ENCODE peak calls at places on chromosomes 3 and 15, in eight cellular contexts. One of them, this sample, is unnamed.

GRCh38 chr3:178289544-178290160 is 246.6 kb upstream of the KCNMB2 start:
- DNase-seq in AG09309: no peak
- DNase-seq in psoas muscle: no peak
- DNase-seq in tibial artery: no peak
- DNase-seq in bronchial epithelial cell: no peak
- DNase-seq in cardiac muscle cell: peak
- DNase-seq in coronary artery: no peak
- DNase-seq in lung: no peak
- DNase-seq in this sample: no peak

GRCh38 chr3:52498134-52499054 is 3.3 kb downstream of the STAB1 start:
- DNase-seq in AG09309: peak
- DNase-seq in psoas muscle: peak
- DNase-seq in tibial artery: peak
- DNase-seq in bronchial epithelial cell: no peak
- DNase-seq in cardiac muscle cell: peak
- DNase-seq in coronary artery: no peak
- DNase-seq in lung: peak
- DNase-seq in this sample: no peak

GRCh38 chr15:45670511-45670910 is 35.7 kb downstream of the SQOR start:
- DNase-seq in AG09309: no peak
- DNase-seq in psoas muscle: no peak
- DNase-seq in tibial artery: no peak
- DNase-seq in bronchial epithelial cell: no peak
- DNase-seq in cardiac muscle cell: peak
- DNase-seq in coronary artery: no peak
- DNase-seq in lung: no peak
- DNase-seq in this sample: no peak

GRCh38 chr15:58361291-58361759 is 70.5 kb upstream of the LIPC start:
- DNase-seq in AG09309: peak
- DNase-seq in psoas muscle: no peak
- DNase-seq in tibial artery: no peak
- DNase-seq in bronchial epithelial cell: no peak
- DNase-seq in cardiac muscle cell: peak
- DNase-seq in coronary artery: no peak
- DNase-seq in lung: no peak
- DNase-seq in this sample: no peak

GRCh38 chr15:63157891-63158431 is 684 bp upstream of the RPS27L start:
- DNase-seq in AG09309: peak
- DNase-seq in psoas muscle: peak
- DNase-seq in tibial artery: peak
- DNase-seq in bronchial epithelial cell: peak
- DNase-seq in cardiac muscle cell: peak
- DNase-seq in coronary artery: no peak
- DNase-seq in lung: peak
- DNase-seq in this sample: no peak

GRCh38 chr3:187986514-187986934 is 167.4 kb upstream of the LPP start:
- DNase-seq in AG09309: peak
- DNase-seq in psoas muscle: no peak
- DNase-seq in tibial artery: no peak
- DNase-seq in bronchial epithelial cell: peak
- DNase-seq in cardiac muscle cell: peak
- DNase-seq in coronary artery: no peak
- DNase-seq in lung: no peak
- DNase-seq in this sample: peak

GRCh38 chr15:77402740-77403379 is 17.0 kb downstream of the PEAK1 start:
- DNase-seq in AG09309: peak
- DNase-seq in psoas muscle: no peak
- DNase-seq in tibial artery: no peak
- DNase-seq in bronchial epithelial cell: no peak
- DNase-seq in cardiac muscle cell: peak
- DNase-seq in coronary artery: no peak
- DNase-seq in lung: no peak
- DNase-seq in this sample: no peak

GRCh38 chr3:154228561-154229216 is 95.6 kb downstream of the DHX36 start:
- DNase-seq in AG09309: no peak
- DNase-seq in psoas muscle: no peak
- DNase-seq in tibial artery: no peak
- DNase-seq in bronchial epithelial cell: no peak
- DNase-seq in cardiac muscle cell: peak
- DNase-seq in coronary artery: no peak
- DNase-seq in lung: no peak
- DNase-seq in this sample: no peak

GRCh38 chr15:79027532-79028410 is 62.8 kb downstream of the RASGRF1 start:
- DNase-seq in AG09309: no peak
- DNase-seq in psoas muscle: no peak
- DNase-seq in tibial artery: no peak
- DNase-seq in bronchial epithelial cell: no peak
- DNase-seq in cardiac muscle cell: no peak
- DNase-seq in coronary artery: no peak
- DNase-seq in lung: no peak
- DNase-seq in this sample: no peak

GRCh38 chr3:51539291-51539891 is 872 bp downstream of the RAD54L2 start:
- DNase-seq in AG09309: no peak
- DNase-seq in psoas muscle: no peak
- DNase-seq in tibial artery: no peak
- DNase-seq in bronchial epithelial cell: peak
- DNase-seq in cardiac muscle cell: peak
- DNase-seq in coronary artery: no peak
- DNase-seq in lung: no peak
- DNase-seq in this sample: peak

GRCh38 chr3:139970526-139970925 is 35.5 kb downstream of the CLSTN2 start:
- DNase-seq in AG09309: no peak
- DNase-seq in psoas muscle: no peak
- DNase-seq in tibial artery: no peak
- DNase-seq in bronchial epithelial cell: no peak
- DNase-seq in cardiac muscle cell: no peak
- DNase-seq in coronary artery: peak
- DNase-seq in lung: no peak
- DNase-seq in this sample: no peak

GRCh38 chr3:105187340-105187739 is 179.4 kb upstream of the ALCAM start:
- DNase-seq in AG09309: no peak
- DNase-seq in psoas muscle: no peak
- DNase-seq in tibial artery: no peak
- DNase-seq in bronchial epithelial cell: peak
- DNase-seq in cardiac muscle cell: no peak
- DNase-seq in coronary artery: no peak
- DNase-seq in lung: no peak
- DNase-seq in this sample: no peak

GRCh38 chr3:190306513-190307163 is 15.6 kb downstream of the CLDN1 start:
- DNase-seq in AG09309: peak
- DNase-seq in psoas muscle: peak
- DNase-seq in tibial artery: no peak
- DNase-seq in bronchial epithelial cell: peak
- DNase-seq in cardiac muscle cell: peak
- DNase-seq in coronary artery: no peak
- DNase-seq in lung: no peak
- DNase-seq in this sample: no peak

GRCh38 chr3:196609343-196609775 is 30.1 kb upstream of the NRROS start:
- DNase-seq in AG09309: peak
- DNase-seq in psoas muscle: peak
- DNase-seq in tibial artery: peak
- DNase-seq in bronchial epithelial cell: peak
- DNase-seq in cardiac muscle cell: peak
- DNase-seq in coronary artery: peak
- DNase-seq in lung: peak
- DNase-seq in this sample: no peak

GRCh38 chr3:43455233-43455632 is 166.6 kb downstream of the ANO10 start:
- DNase-seq in AG09309: no peak
- DNase-seq in psoas muscle: no peak
- DNase-seq in tibial artery: no peak
- DNase-seq in bronchial epithelial cell: peak
- DNase-seq in cardiac muscle cell: peak
- DNase-seq in coronary artery: no peak
- DNase-seq in lung: no peak
- DNase-seq in this sample: peak

GRCh38 chr15:36117394-36117793 is 462.0 kb upstream of the CDIN1 start:
- DNase-seq in AG09309: no peak
- DNase-seq in psoas muscle: no peak
- DNase-seq in tibial artery: no peak
- DNase-seq in bronchial epithelial cell: no peak
- DNase-seq in cardiac muscle cell: no peak
- DNase-seq in coronary artery: no peak
- DNase-seq in lung: no peak
- DNase-seq in this sample: no peak

GRCh38 chr15:101286471-101287114 is 8.5 kb downstream of the SNRPA1 start:
- DNase-seq in AG09309: no peak
- DNase-seq in psoas muscle: no peak
- DNase-seq in tibial artery: no peak
- DNase-seq in bronchial epithelial cell: no peak
- DNase-seq in cardiac muscle cell: no peak
- DNase-seq in coronary artery: no peak
- DNase-seq in lung: no peak
- DNase-seq in this sample: no peak

GRCh38 chr15:90869140-90869541 is 753 bp downstream of the FURIN start:
- DNase-seq in AG09309: no peak
- DNase-seq in psoas muscle: no peak
- DNase-seq in tibial artery: no peak
- DNase-seq in bronchial epithelial cell: no peak
- DNase-seq in cardiac muscle cell: no peak
- DNase-seq in coronary artery: no peak
- DNase-seq in lung: no peak
- DNase-seq in this sample: no peak

GRCh38 chr15:90866800-90867199 is 1.6 kb upstream of the FURIN start:
- DNase-seq in AG09309: no peak
- DNase-seq in psoas muscle: no peak
- DNase-seq in tibial artery: no peak
- DNase-seq in bronchial epithelial cell: no peak
- DNase-seq in cardiac muscle cell: no peak
- DNase-seq in coronary artery: no peak
- DNase-seq in lung: no peak
- DNase-seq in this sample: no peak

GRCh38 chr15:90869601-90870353 is 1.4 kb downstream of the FURIN start:
- DNase-seq in AG09309: no peak
- DNase-seq in psoas muscle: peak
- DNase-seq in tibial artery: peak
- DNase-seq in bronchial epithelial cell: peak
- DNase-seq in cardiac muscle cell: peak
- DNase-seq in coronary artery: peak
- DNase-seq in lung: peak
- DNase-seq in this sample: peak

GRCh38 chr15:90866161-90866715 is 2.1 kb upstream of the FURIN start:
- DNase-seq in AG09309: no peak
- DNase-seq in psoas muscle: no peak
- DNase-seq in tibial artery: no peak
- DNase-seq in bronchial epithelial cell: no peak
- DNase-seq in cardiac muscle cell: no peak
- DNase-seq in coronary artery: no peak
- DNase-seq in lung: no peak
- DNase-seq in this sample: no peak

DNA sequence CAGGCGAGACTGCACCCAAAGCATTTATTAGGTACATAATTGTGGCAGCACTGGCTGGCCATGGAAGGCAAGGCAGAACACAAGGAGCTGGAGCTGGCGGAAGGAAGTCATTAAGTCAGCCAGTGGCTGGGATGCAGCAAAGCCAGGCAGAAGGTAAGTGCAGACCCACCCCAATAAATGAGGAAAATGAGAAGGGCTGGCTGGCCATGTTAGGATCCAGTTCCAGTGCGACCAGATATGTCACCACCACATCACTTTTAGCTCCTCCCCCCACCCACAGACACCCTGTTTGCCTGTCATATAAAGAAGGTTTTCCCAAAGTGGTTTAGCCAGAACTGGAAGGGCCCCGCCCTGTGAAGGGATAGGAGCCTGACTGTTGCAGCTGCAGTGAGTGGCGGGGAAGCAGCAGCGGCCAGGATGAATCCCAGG is at the start of gene FURIN:
- DNase-seq in AG09309: no peak
- DNase-seq in psoas muscle: no peak
- DNase-seq in tibial artery: no peak
- DNase-seq in bronchial epithelial cell: peak
- DNase-seq in cardiac muscle cell: no peak
- DNase-seq in coronary artery: no peak
- DNase-seq in lung: no peak
- DNase-seq in this sample: no peak
- H3K4me3 ChIP-seq in AG09309: no peak
- H3K4me3 ChIP-seq in psoas muscle: no peak
- H3K4me3 ChIP-seq in tibial artery: no peak
- H3K4me3 ChIP-seq in bronchial epithelial cell: no peak
- H3K4me3 ChIP-seq in cardiac muscle cell: no peak
- H3K4me3 ChIP-seq in coronary artery: no peak
- H3K4me3 ChIP-seq in lung: no peak
- H3K4me3 ChIP-seq in this sample: no peak

DNA sequence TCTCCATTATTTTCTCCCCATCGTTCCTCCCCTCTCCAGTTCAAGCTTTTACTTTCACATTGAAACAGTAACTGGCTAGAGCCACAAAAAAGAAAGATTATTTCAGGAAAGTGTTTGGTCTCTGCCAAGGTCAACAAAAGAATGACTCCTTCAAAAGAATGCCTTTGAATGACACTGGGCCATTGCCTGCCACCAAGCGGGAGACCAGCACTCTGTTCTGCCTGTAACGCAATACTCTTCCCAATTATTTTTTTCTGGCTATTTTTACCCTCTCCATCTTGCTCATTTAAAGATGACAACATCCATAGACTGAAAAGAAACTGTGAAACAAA is 37.3 kb downstream of the EHHADH start:
- DNase-seq in AG09309: no peak
- DNase-seq in psoas muscle: no peak
- DNase-seq in tibial artery: no peak
- DNase-seq in bronchial epithelial cell: no peak
- DNase-seq in cardiac muscle cell: peak
- DNase-seq in coronary artery: no peak
- DNase-seq in lung: no peak
- DNase-seq in this sample: no peak
- H3K4me3 ChIP-seq in AG09309: no peak
- H3K4me3 ChIP-seq in psoas muscle: peak
- H3K4me3 ChIP-seq in tibial artery: peak
- H3K4me3 ChIP-seq in bronchial epithelial cell: no peak
- H3K4me3 ChIP-seq in cardiac muscle cell: no peak
- H3K4me3 ChIP-seq in coronary artery: peak
- H3K4me3 ChIP-seq in lung: no peak
- H3K4me3 ChIP-seq in this sample: no peak

DNA sequence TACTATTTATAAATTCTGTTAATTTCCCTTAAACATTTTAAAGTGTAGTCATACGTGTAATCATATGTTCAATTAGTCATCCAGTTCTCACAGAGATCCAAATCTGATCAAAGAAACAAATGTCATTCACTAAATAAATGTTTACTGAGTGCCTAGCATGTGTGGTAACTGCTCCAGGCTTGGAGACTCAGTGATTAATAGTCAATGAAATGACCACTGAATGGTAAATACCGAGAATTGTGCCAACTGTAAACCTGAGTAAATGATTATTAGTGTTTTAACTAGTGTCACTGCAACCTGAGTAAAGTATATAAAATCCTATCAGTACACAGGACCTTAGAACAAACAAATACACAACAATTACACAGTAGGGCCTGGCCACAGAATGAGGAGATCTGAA is 52.3 kb downstream of the SH3GL3 start:
- DNase-seq in AG09309: no peak
- DNase-seq in psoas muscle: no peak
- DNase-seq in tibial artery: no peak
- DNase-seq in bronchial epithelial cell: no peak
- DNase-seq in cardiac muscle cell: no peak
- DNase-seq in coronary artery: no peak
- DNase-seq in lung: no peak
- DNase-seq in this sample: no peak
- H3K4me3 ChIP-seq in AG09309: no peak
- H3K4me3 ChIP-seq in psoas muscle: no peak
- H3K4me3 ChIP-seq in tibial artery: no peak
- H3K4me3 ChIP-seq in bronchial epithelial cell: no peak
- H3K4me3 ChIP-seq in cardiac muscle cell: no peak
- H3K4me3 ChIP-seq in coronary artery: no peak
- H3K4me3 ChIP-seq in lung: no peak
- H3K4me3 ChIP-seq in this sample: no peak

GRCh38 chr15:68352401-68353062 is 75.0 kb downstream of the FEM1B start:
- DNase-seq in AG09309: peak
- DNase-seq in psoas muscle: peak
- DNase-seq in tibial artery: peak
- DNase-seq in bronchial epithelial cell: peak
- DNase-seq in cardiac muscle cell: peak
- DNase-seq in coronary artery: peak
- DNase-seq in lung: no peak
- DNase-seq in this sample: peak
- H3K4me3 ChIP-seq in AG09309: no peak
- H3K4me3 ChIP-seq in psoas muscle: no peak
- H3K4me3 ChIP-seq in tibial artery: no peak
- H3K4me3 ChIP-seq in bronchial epithelial cell: no peak
- H3K4me3 ChIP-seq in cardiac muscle cell: no peak
- H3K4me3 ChIP-seq in coronary artery: no peak
- H3K4me3 ChIP-seq in lung: no peak
- H3K4me3 ChIP-seq in this sample: no peak

This sample was measured in epithelial cell of proximal tubule.